ENCODE peak calls at places on chromosome 6, in six cellular contexts. D is H1, S is GM12878, P is HepG2, E is K562, Y is GM12891. J is an unnamed sample.

GRCh38 chr6:87281426-87281825 is 41.0 kb upstream of the SMIM8 start:
- DNase-seq in D (no peak), S (no peak), P (no peak), E (no peak), Y (no peak), J (no peak)

GRCh38 chr6:154500769-154501171 is 9.7 kb downstream of the CNKSR3 start:
- DNase-seq in D (no peak), S (no peak), P (peak), E (peak), Y (no peak), J (no peak)

GRCh38 chr6:169235286-169235685 is 18.4 kb downstream of the THBS2 start:
- DNase-seq in D (no peak), S (no peak), P (no peak), E (no peak), Y (no peak), J (no peak)

GRCh38 chr6:18350271-18350670 is 36.9 kb upstream of the RNF144B start:
- DNase-seq in D (no peak), S (no peak), P (no peak), E (no peak), Y (no peak), J (no peak)

GRCh38 chr6:125474061-125474460 is 172.3 kb upstream of the HDDC2 start:
- DNase-seq in D (no peak), S (no peak), P (no peak), E (no peak), Y (no peak), J (no peak)

GRCh38 chr6:10033223-10033829 is 381.5 kb downstream of the TFAP2A start:
- DNase-seq in D (no peak), S (no peak), P (peak), E (no peak), Y (no peak), J (no peak)

GRCh38 chr6:105509506-105510331 is 106.8 kb upstream of the PREP start:
- DNase-seq in D (peak), S (no peak), P (no peak), E (peak), Y (no peak), J (no peak)

GRCh38 chr6:106757267-106757666 is 127.9 kb downstream of the QRSL1 start:
- DNase-seq in D (no peak), S (no peak), P (peak), E (peak), Y (no peak), J (no peak)

GRCh38 chr6:79719248-79719975 is 88.3 kb downstream of the SH3BGRL2 start:
- DNase-seq in D (no peak), S (no peak), P (no peak), E (peak), Y (no peak), J (no peak)

GRCh38 chr6:138662474-138662873 is 111.1 kb upstream of the CCDC28A start:
- DNase-seq in D (no peak), S (no peak), P (peak), E (no peak), Y (no peak), J (no peak)

GRCh38 chr6:5672581-5673011 is 334.1 kb downstream of the NRN1 start:
- DNase-seq in D (no peak), S (no peak), P (no peak), E (peak), Y (no peak), J (no peak)

GRCh38 chr6:154496191-154496590 is 14.3 kb downstream of the CNKSR3 start:
- DNase-seq in D (peak), S (no peak), P (no peak), E (no peak), Y (no peak), J (no peak)

GRCh38 chr6:167709196-167709595 is 117.5 kb upstream of the AFDN start:
- DNase-seq in D (no peak), S (no peak), P (no peak), E (no peak), Y (no peak), J (no peak)

GRCh38 chr6:14743465-14744211 is 502.2 kb upstream of the JARID2 start:
- DNase-seq in D (no peak), S (no peak), P (peak), E (peak), Y (no peak), J (no peak)

GRCh38 chr6:170114956-170115855 is 175.7 kb downstream of the DLL1 start:
- DNase-seq in D (peak), S (no peak), P (no peak), E (no peak), Y (no peak), J (no peak)

GRCh38 chr6:16321341-16321710 is 82.9 kb downstream of the GMPR start:
- DNase-seq in D (no peak), S (no peak), P (no peak), E (no peak), Y (no peak), J (no peak)

GRCh38 chr6:16319813-16320532 is 81.6 kb downstream of the GMPR start:
- DNase-seq in D (no peak), S (peak), P (no peak), E (peak), Y (no peak), J (no peak)

GRCh38 chr6:16320533-16321340 is 82.3 kb downstream of the GMPR start:
- DNase-seq in D (no peak), S (no peak), P (no peak), E (no peak), Y (no peak), J (no peak)

GRCh38 chr6:16318538-16318937 is 80.2 kb downstream of the GMPR start:
- DNase-seq in D (no peak), S (no peak), P (no peak), E (no peak), Y (no peak), J (no peak)

GRCh38 chr6:16318953-16319720 is 80.8 kb downstream of the GMPR start:
- DNase-seq in D (no peak), S (no peak), P (no peak), E (no peak), Y (no peak), J (no peak)
- TF ChIP-seq POLR2A in D (no peak), S (no peak), P (no peak), E (no peak), Y (no peak), J (no peak)

GRCh38 chr6:30101423-30101938 is 11.4 kb downstream of the TRIM31 start:
- DNase-seq in D (no peak), S (no peak), P (peak), E (no peak), Y (no peak), J (no peak)

GRCh38 chr6:30100585-30101422 is 12.1 kb downstream of the TRIM31 start:
- DNase-seq in D (peak), S (no peak), P (peak), E (no peak), Y (no peak), J (no peak)

GRCh38 chr6:30101939-30102700 is 10.8 kb downstream of the TRIM31 start:
- DNase-seq in D (peak), S (no peak), P (peak), E (peak), Y (peak), J (peak)

GRCh38 chr6:30103630-30104179 is 9.2 kb downstream of the TRIM31 start:
- DNase-seq in D (peak), S (no peak), P (no peak), E (no peak), Y (no peak), J (no peak)

DNA sequence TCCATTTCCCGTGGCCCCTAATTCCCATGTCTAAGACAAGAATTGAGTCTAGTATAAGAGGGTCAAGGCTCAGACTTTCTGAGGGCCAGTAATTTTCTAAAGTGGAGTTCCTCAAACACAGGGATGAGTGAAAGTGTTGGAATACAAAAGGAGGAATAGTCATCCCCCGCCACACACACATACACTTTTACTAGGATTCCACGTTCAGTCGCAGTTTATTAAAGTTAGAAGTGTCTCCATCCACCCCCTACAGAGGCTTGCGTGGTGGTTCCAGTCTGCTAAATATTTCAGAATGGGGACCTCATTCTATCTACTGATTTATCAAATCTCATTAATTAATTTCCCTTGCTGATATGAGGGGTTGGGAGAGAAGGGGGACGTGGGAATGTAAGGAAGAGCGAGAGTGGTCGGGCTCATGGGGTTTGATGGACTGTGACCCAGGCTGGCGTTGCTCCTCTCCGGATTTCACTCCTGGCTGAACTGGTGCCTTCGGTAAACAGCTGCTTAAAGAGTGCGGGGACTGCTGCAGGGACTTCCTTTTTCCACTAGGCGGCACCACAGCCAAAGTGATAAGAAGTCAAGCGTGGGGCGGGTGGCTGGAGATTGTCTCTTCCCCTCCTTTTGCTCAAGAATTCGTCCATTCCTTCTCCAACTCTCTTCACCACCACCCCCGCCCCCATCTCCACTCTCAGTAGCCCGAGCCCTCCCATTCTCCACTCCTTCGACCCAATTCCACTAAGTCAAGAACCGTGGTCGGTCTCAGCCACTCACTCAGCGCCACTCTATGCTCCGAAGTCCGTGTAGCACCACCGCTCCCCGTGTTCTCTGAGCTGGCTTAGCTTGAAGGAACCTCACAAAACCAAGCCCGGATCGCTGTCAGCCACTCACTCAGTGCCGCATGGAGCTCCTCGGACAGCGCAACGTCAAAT is 9.9 kb downstream of the TRIM31 start:
- DNase-seq in D (peak), S (peak), P (peak), E (peak), Y (peak), J (peak)
- TF ChIP-seq POLR2AphosphoS5 in D (no peak), S (no peak), P (peak), E (no peak), Y (no peak), J (no peak)

GRCh38 chr6:21536280-21536766 is 57.2 kb upstream of the SOX4 start:
- DNase-seq in D (no peak), S (no peak), P (no peak), E (no peak), Y (no peak), J (no peak)

GRCh38 chr6:21537660-21538059 is 55.9 kb upstream of the SOX4 start:
- DNase-seq in D (no peak), S (no peak), P (no peak), E (no peak), Y (no peak), J (no peak)

GRCh38 chr6:21529431-21529830 is 64.1 kb upstream of the SOX4 start:
- DNase-seq in D (no peak), S (no peak), P (no peak), E (no peak), Y (no peak), J (no peak)

GRCh38 chr6:21531393-21531792 is 62.2 kb upstream of the SOX4 start:
- DNase-seq in D (no peak), S (no peak), P (no peak), E (no peak), Y (no peak), J (no peak)

DNA sequence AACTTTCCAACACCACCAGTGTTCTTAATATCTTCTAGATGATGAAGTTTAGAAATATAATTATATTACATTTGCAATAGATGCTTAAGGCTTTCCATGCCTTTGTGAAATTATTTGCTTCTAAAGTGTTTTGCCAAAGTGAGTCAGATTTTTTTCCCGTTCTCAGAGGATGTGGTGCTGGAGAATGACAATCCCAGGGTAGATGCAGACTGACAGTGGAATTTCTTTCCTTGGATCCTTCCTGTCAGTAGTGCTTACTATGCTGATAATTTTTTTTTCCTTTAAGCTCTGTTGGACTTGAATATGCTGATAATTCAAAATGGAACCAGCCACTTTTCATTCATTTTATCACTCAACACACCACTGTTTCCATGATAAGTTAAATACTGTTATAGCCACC is 59.9 kb upstream of the SOX4 start:
- DNase-seq in D (no peak), S (no peak), P (no peak), E (no peak), Y (no peak), J (no peak)
- TF ChIP-seq TAF1 in D (no peak), S (no peak), P (no peak), E (no peak), Y (no peak), J (no peak)

DNA sequence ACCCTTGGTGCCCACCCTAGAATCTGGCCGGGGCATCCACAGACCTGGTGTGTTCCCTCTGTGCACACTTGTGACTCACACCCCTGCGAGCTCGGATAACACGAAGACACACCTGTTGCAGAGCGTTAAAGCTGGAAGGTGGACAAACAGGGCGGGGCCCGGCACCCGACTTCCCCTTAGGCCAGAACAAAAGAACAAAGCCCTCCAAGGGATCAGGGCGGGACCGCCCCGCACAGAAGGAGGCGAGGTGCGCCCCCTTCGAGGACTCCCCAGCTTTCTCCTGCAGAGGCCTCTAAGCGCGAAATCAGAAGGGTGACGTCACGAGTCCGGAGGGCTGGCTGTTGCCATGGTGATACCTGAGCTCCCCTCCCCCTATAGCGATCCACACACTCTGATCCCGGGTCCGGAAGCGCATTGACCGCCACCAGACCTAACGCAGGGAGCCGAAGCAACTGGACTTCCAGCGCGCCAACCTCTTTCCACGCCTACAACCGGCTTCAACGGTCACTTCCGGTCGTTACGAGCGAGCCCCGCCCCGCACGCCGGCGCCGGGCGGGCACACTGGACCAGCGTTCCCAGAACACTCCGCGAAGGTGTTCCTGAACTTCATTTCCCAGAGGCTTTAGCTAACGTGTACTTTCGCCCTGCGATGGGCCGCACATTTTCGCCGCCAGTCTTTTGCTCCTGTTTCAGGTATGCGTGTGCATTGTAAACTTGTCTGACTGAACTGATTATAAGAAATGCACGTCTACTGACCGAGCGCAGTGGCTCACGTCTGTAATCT is at the start of gene ZNF184:
- DNase-seq in D (peak), S (peak), P (peak), E (peak), Y (peak), J (peak)
- TF ChIP-seq POLR2A in D (peak), S (peak), P (peak), E (peak), Y (peak), J (peak)

DNA sequence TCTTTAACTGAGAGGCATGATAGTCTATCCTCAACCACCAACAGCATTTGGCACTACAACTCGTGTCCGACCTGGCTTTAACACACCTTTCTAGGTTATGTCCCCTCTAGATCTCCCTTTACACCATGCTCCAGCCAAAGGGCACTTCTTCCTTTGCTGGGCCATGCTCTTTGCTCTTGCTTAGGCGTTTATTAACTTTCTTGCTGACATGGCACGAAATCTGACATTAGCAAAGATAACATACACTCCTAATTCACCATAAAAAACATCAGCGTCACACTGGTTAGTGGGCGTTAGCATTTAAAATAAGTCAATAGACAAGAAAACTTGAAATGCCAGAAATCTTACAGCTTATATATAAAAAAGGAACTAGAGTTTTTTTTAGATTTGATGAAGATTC is 47.3 kb upstream of the ADGRG6 start:
- DNase-seq in D (no peak), S (no peak), P (no peak), E (no peak), Y (no peak), J (no peak)
- TF ChIP-seq POLR2AphosphoS5 in D (no peak), S (no peak), P (no peak), E (no peak), Y (no peak), J (no peak)

DNA sequence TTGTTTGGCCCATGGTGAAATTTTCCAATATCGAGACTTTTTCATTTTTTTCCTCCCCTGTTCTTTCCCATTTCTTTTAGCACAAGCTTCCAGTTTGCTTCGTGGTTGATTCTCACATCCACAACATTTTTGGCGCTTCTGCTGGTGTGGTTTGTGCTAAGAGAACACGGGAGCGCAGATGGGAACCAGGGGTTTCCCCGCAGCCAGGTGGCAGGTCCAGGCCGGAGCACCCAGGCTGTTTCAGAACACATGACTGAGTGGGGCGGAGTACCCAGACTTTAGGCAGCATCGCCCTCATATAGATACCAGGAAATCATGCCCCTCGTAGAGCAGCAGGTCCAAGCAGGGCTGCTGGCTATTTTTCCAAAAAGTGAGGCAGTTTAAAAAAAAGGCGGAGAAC is 58.0 kb downstream of the SYTL3 start:
- DNase-seq in D (no peak), S (no peak), P (no peak), E (no peak), Y (no peak), J (no peak)
- TF ChIP-seq TAF1 in D (no peak), S (no peak), P (no peak), E (no peak), Y (no peak), J (no peak)

GRCh38 chr6:44086931-44087574 is 40.2 kb downstream of the MRPL14 start:
- DNase-seq in D (no peak), S (no peak), P (no peak), E (no peak), Y (no peak), J (no peak)
- TF ChIP-seq POLR2A in D (no peak), S (no peak), P (no peak), E (no peak), Y (no peak), J (no peak)

GRCh38 chr6:27837636-27838512 is 74.3 kb downstream of the OR2B2 start:
- DNase-seq in D (peak), S (peak), P (peak), E (peak), Y (peak), J (peak)
- TF ChIP-seq POLR2AphosphoS5 in D (peak), S (no peak), P (no peak), E (no peak), Y (peak), J (no peak)

DNA sequence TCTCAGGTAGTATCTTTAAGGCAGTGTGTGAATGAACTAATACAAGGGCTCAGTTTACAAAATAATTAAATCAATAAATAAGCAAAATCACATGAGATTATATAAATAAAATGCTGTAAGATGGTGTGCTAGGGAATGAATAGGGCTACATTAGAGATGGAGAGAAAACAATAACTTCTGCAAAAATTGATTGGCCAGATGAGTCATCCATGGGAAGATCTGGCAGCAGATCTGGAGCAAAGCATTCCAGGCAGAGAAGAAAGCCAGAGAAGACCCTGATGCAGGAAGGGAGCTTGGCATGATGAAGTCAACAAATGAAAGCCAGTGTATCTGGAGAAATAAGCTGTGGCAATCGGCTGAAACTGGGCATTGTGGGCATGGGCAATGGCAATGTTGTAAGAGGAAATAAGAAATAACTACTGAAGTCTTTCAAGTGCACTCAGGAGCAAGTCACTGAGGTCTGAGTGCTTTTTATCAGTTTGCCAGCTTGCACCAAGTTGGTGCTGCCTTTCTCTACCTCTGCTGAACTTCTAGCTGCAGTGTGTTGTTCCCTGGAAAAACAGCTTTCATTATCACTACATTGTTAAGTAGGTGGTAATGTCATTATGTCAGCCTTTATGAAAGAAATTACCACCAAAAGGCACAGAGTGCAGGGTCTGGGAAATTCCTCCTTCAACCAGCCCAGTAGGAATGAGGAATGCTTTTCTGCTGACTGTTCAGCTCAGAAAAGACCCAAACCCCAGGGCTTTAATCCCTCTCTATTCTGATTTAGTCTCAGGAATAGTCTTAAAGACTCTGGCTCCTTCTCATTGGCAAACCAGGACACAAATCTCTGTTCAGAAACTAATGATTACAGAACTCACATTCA is 231.6 kb downstream of the HTR1B start:
- DNase-seq in D (no peak), S (no peak), P (no peak), E (no peak), Y (no peak), J (no peak)
- TF ChIP-seq TAF1 in D (no peak), S (no peak), P (no peak), E (no peak), Y (no peak), J (no peak)

DNA sequence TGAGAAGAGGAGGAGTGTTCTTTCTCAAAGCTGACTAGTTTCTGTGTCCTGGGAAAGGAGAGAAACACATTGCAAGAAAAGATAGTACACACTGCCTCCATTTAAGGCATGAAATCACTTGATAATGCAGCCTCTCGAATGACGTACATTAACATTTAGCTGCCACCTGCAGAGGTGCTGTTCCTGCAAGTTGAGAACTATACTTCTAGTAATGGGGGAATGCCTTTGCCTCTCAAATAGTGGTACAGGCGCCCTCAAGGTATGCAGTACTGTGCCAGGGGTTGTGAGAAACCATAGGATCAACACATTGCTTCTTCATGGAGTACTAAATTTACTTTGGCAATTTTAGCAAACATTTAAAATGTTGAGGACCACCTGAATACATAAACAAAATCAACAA is 20.1 kb downstream of the IMPG1 start:
- DNase-seq in D (no peak), S (no peak), P (no peak), E (no peak), Y (no peak), J (no peak)
- TF ChIP-seq POLR2A in D (no peak), S (no peak), P (no peak), E (no peak), Y (no peak), J (no peak)